ENCODE peak calls at places on chromosome 19, in nine cellular contexts. One of them, this sample, is unnamed.
A peak's percentile ranks its signal among the peaks of the same experiment; 100 is the strongest.

GRCh38 chr19:42132030-42132628 is at the start of gene POU2F2:
- DNase-seq in A673: no peak
- DNase-seq in body of pancreas: no peak
- DNase-seq in CD4-positive, alpha-beta memory T cell: peak; percentile 86
- DNase-seq in H1: no peak
- DNase-seq in mammary epithelial cell: no peak
- DNase-seq in mesendoderm: peak; percentile 37
- DNase-seq in neuronal stem cell: no peak
- DNase-seq in thyroid gland: peak; percentile 13
- DNase-seq in this sample: peak; percentile 30

GRCh38 chr19:10981496-10981895 is 20.7 kb downstream of the SMARCA4 start:
- DNase-seq in body of pancreas: no peak
- DNase-seq in A673: no peak
- DNase-seq in H1: no peak
- DNase-seq in mesendoderm: peak; percentile 66
- DNase-seq in mammary epithelial cell: no peak
- DNase-seq in CD4-positive, alpha-beta memory T cell: no peak
- DNase-seq in neuronal stem cell: no peak
- DNase-seq in thyroid gland: no peak
- DNase-seq in this sample: no peak

GRCh38 chr19:11560404-11560988 is 1.5 kb upstream of the ELOF1 start:
- DNase-seq in H1: no peak
- DNase-seq in thyroid gland: peak; percentile 27
- DNase-seq in A673: peak; percentile 92
- DNase-seq in body of pancreas: peak; percentile 50
- DNase-seq in mesendoderm: peak; percentile 89
- DNase-seq in neuronal stem cell: peak; percentile 69
- DNase-seq in CD4-positive, alpha-beta memory T cell: peak; percentile 66
- DNase-seq in mammary epithelial cell: peak; percentile 39
- DNase-seq in this sample: peak; percentile 51

GRCh38 chr19:42850981-42851717 is 28.4 kb downstream of the PSG1 start:
- DNase-seq in A673: peak; percentile 11
- DNase-seq in body of pancreas: peak; percentile 14
- DNase-seq in H1: no peak
- DNase-seq in mammary epithelial cell: peak; percentile 90
- DNase-seq in mesendoderm: no peak
- DNase-seq in thyroid gland: peak; percentile 5
- DNase-seq in CD4-positive, alpha-beta memory T cell: no peak
- DNase-seq in neuronal stem cell: no peak
- DNase-seq in this sample: no peak

GRCh38 chr19:9936151-9937000 is at the start of gene OLFM2:
- DNase-seq in neuronal stem cell: peak; percentile 63
- DNase-seq in CD4-positive, alpha-beta memory T cell: no peak
- DNase-seq in H1: no peak
- DNase-seq in mammary epithelial cell: no peak
- DNase-seq in thyroid gland: peak; percentile 71
- DNase-seq in body of pancreas: peak; percentile 30
- DNase-seq in A673: peak; percentile 80
- DNase-seq in mesendoderm: peak; percentile 53
- DNase-seq in this sample: no peak

GRCh38 chr19:47109541-47110375 is 3.8 kb downstream of the ZC3H4 start:
- DNase-seq in neuronal stem cell: no peak
- DNase-seq in H1: no peak
- DNase-seq in A673: peak; percentile 63
- DNase-seq in thyroid gland: no peak
- DNase-seq in body of pancreas: no peak
- DNase-seq in CD4-positive, alpha-beta memory T cell: peak; percentile 47
- DNase-seq in mesendoderm: peak; percentile 60
- DNase-seq in mammary epithelial cell: peak; percentile 50
- DNase-seq in this sample: no peak

GRCh38 chr19:11767633-11768133 is 883 bp downstream of the ZNF441 start:
- DNase-seq in H1: no peak
- DNase-seq in neuronal stem cell: no peak
- DNase-seq in mammary epithelial cell: peak; percentile 31
- DNase-seq in mesendoderm: peak; percentile 6
- DNase-seq in body of pancreas: peak; percentile 69
- DNase-seq in thyroid gland: peak; percentile 42
- DNase-seq in CD4-positive, alpha-beta memory T cell: no peak
- DNase-seq in A673: peak; percentile 5
- DNase-seq in this sample: peak; percentile 48

GRCh38 chr19:2083174-2083854 is 12.8 kb downstream of the MOB3A start:
- DNase-seq in H1: no peak
- DNase-seq in thyroid gland: no peak
- DNase-seq in mammary epithelial cell: no peak
- DNase-seq in body of pancreas: no peak
- DNase-seq in CD4-positive, alpha-beta memory T cell: peak; percentile 77
- DNase-seq in neuronal stem cell: no peak
- DNase-seq in A673: no peak
- DNase-seq in mesendoderm: no peak
- DNase-seq in this sample: no peak

GRCh38 chr19:44666852-44667251 is 4.4 kb upstream of the CEACAM19 start:
- DNase-seq in mesendoderm: no peak
- DNase-seq in thyroid gland: no peak
- DNase-seq in mammary epithelial cell: no peak
- DNase-seq in body of pancreas: no peak
- DNase-seq in neuronal stem cell: no peak
- DNase-seq in CD4-positive, alpha-beta memory T cell: no peak
- DNase-seq in A673: no peak
- DNase-seq in H1: no peak
- DNase-seq in this sample: no peak

GRCh38 chr19:31974290-31974689 is 371.1 kb upstream of the ZNF507 start:
- DNase-seq in thyroid gland: no peak
- DNase-seq in A673: no peak
- DNase-seq in mammary epithelial cell: no peak
- DNase-seq in H1: no peak
- DNase-seq in CD4-positive, alpha-beta memory T cell: no peak
- DNase-seq in mesendoderm: no peak
- DNase-seq in neuronal stem cell: no peak
- DNase-seq in body of pancreas: no peak
- DNase-seq in this sample: no peak

GRCh38 chr19:11581740-11582139 is 4.3 kb upstream of the ACP5 start:
- DNase-seq in mesendoderm: no peak
- DNase-seq in mammary epithelial cell: no peak
- DNase-seq in A673: no peak
- DNase-seq in H1: no peak
- DNase-seq in neuronal stem cell: no peak
- DNase-seq in body of pancreas: no peak
- DNase-seq in CD4-positive, alpha-beta memory T cell: peak; percentile 29
- DNase-seq in thyroid gland: peak; percentile 17
- DNase-seq in this sample: no peak

GRCh38 chr19:40596608-40597328 is 4.4 kb upstream of the LTBP4 start:
- DNase-seq in thyroid gland: peak; percentile 62
- DNase-seq in body of pancreas: peak; percentile 62
- DNase-seq in neuronal stem cell: no peak
- DNase-seq in mammary epithelial cell: no peak
- DNase-seq in A673: no peak
- DNase-seq in mesendoderm: no peak
- DNase-seq in H1: no peak
- DNase-seq in CD4-positive, alpha-beta memory T cell: no peak
- DNase-seq in this sample: peak; percentile 48

GRCh38 chr19:3224346-3225325 is at the start of gene CELF5:
- DNase-seq in mammary epithelial cell: no peak
- DNase-seq in neuronal stem cell: peak; percentile 67
- DNase-seq in A673: peak; percentile 73
- DNase-seq in body of pancreas: peak; percentile 55
- DNase-seq in H1: no peak
- DNase-seq in CD4-positive, alpha-beta memory T cell: peak; percentile 62
- DNase-seq in thyroid gland: peak; percentile 46
- DNase-seq in mesendoderm: peak; percentile 44
- DNase-seq in this sample: no peak

GRCh38 chr19:23917856-23918255 is 3.2 kb downstream of the ZNF726 start:
- DNase-seq in CD4-positive, alpha-beta memory T cell: no peak
- DNase-seq in H1: no peak
- DNase-seq in mammary epithelial cell: peak; percentile 60
- DNase-seq in neuronal stem cell: no peak
- DNase-seq in mesendoderm: peak; percentile 22
- DNase-seq in thyroid gland: peak; percentile 47
- DNase-seq in body of pancreas: peak; percentile 59
- DNase-seq in A673: no peak
- DNase-seq in this sample: peak; percentile 77

GRCh38 chr19:28400953-28401671 is 811.8 kb downstream of the UQCRFS1 start:
- DNase-seq in A673: no peak
- DNase-seq in thyroid gland: no peak
- DNase-seq in CD4-positive, alpha-beta memory T cell: no peak
- DNase-seq in mammary epithelial cell: no peak
- DNase-seq in mesendoderm: peak; percentile 77
- DNase-seq in neuronal stem cell: no peak
- DNase-seq in H1: no peak
- DNase-seq in body of pancreas: no peak
- DNase-seq in this sample: no peak

GRCh38 chr19:17624314-17624991 is 63.7 kb downstream of the UNC13A start:
- DNase-seq in H1: no peak
- DNase-seq in body of pancreas: no peak
- DNase-seq in mammary epithelial cell: no peak
- DNase-seq in A673: no peak
- DNase-seq in CD4-positive, alpha-beta memory T cell: no peak
- DNase-seq in thyroid gland: no peak
- DNase-seq in mesendoderm: no peak
- DNase-seq in neuronal stem cell: no peak
- DNase-seq in this sample: no peak

GRCh38 chr19:49614096-49614857 is 23.3 kb downstream of the PRR12 start:
- DNase-seq in mesendoderm: no peak
- DNase-seq in body of pancreas: no peak
- DNase-seq in A673: no peak
- DNase-seq in CD4-positive, alpha-beta memory T cell: no peak
- DNase-seq in thyroid gland: no peak
- DNase-seq in mammary epithelial cell: peak; percentile 69
- DNase-seq in neuronal stem cell: no peak
- DNase-seq in H1: no peak
- DNase-seq in this sample: no peak

GRCh38 chr19:33236696-33237390 is 11.2 kb upstream of the SLC7A10 start:
- DNase-seq in CD4-positive, alpha-beta memory T cell: no peak
- DNase-seq in body of pancreas: no peak
- DNase-seq in mesendoderm: no peak
- DNase-seq in mammary epithelial cell: no peak
- DNase-seq in A673: no peak
- DNase-seq in thyroid gland: no peak
- DNase-seq in neuronal stem cell: no peak
- DNase-seq in H1: no peak
- DNase-seq in this sample: no peak

GRCh38 chr19:995051-995827 is 5.0 kb upstream of the GRIN3B start:
- DNase-seq in body of pancreas: peak; percentile 61
- DNase-seq in H1: no peak
- DNase-seq in mammary epithelial cell: no peak
- DNase-seq in mesendoderm: no peak
- DNase-seq in A673: no peak
- DNase-seq in thyroid gland: peak; percentile 88
- DNase-seq in CD4-positive, alpha-beta memory T cell: no peak
- DNase-seq in neuronal stem cell: no peak
- DNase-seq in this sample: peak; percentile 59

GRCh38 chr19:491146-491741 is 5.0 kb upstream of the MADCAM1 start:
- DNase-seq in thyroid gland: no peak
- DNase-seq in mesendoderm: peak; percentile 36
- DNase-seq in neuronal stem cell: no peak
- DNase-seq in H1: no peak
- DNase-seq in CD4-positive, alpha-beta memory T cell: no peak
- DNase-seq in body of pancreas: no peak
- DNase-seq in mammary epithelial cell: no peak
- DNase-seq in A673: no peak
- DNase-seq in this sample: no peak

GRCh38 chr19:58182577-58182988 is 278 bp upstream of the ZNF274 start:
- DNase-seq in mammary epithelial cell: peak; percentile 7
- DNase-seq in neuronal stem cell: no peak
- DNase-seq in thyroid gland: no peak
- DNase-seq in A673: peak; percentile 90
- DNase-seq in H1: no peak
- DNase-seq in body of pancreas: no peak
- DNase-seq in CD4-positive, alpha-beta memory T cell: no peak
- DNase-seq in mesendoderm: no peak
- DNase-seq in this sample: no peak

GRCh38 chr19:49847731-49848696 is 2.9 kb upstream of the PTOV1 start:
- DNase-seq in A673: peak; percentile 79
- DNase-seq in CD4-positive, alpha-beta memory T cell: no peak
- DNase-seq in body of pancreas: no peak
- DNase-seq in H1: no peak
- DNase-seq in mesendoderm: no peak
- DNase-seq in thyroid gland: no peak
- DNase-seq in mammary epithelial cell: peak; percentile 81
- DNase-seq in neuronal stem cell: no peak
- DNase-seq in this sample: no peak

GRCh38 chr19:34778342-34778741 is 5.3 kb upstream of the ZNF599 start:
- DNase-seq in neuronal stem cell: no peak
- DNase-seq in thyroid gland: no peak
- DNase-seq in CD4-positive, alpha-beta memory T cell: no peak
- DNase-seq in body of pancreas: no peak
- DNase-seq in mesendoderm: no peak
- DNase-seq in mammary epithelial cell: no peak
- DNase-seq in H1: no peak
- DNase-seq in A673: no peak
- DNase-seq in this sample: no peak
- H3K4me3 ChIP-seq in neuronal stem cell: no peak overlapping the region
- H3K4me3 ChIP-seq in thyroid gland: no peak overlapping the region
- H3K4me3 ChIP-seq in CD4-positive, alpha-beta memory T cell: no peak overlapping the region
- H3K4me3 ChIP-seq in body of pancreas: no peak overlapping the region
- H3K4me3 ChIP-seq in mesendoderm: no peak overlapping the region
- H3K4me3 ChIP-seq in mammary epithelial cell: no peak overlapping the region
- H3K4me3 ChIP-seq in H1: no peak overlapping the region
- H3K4me3 ChIP-seq in A673: no peak overlapping the region
- H3K4me3 ChIP-seq in this sample: no peak overlapping the region

GRCh38 chr19:18659281-18660050 is 22.6 kb downstream of the KLHL26 start:
- DNase-seq in body of pancreas: no peak
- DNase-seq in H1: no peak
- DNase-seq in mesendoderm: no peak
- DNase-seq in neuronal stem cell: no peak
- DNase-seq in A673: peak; percentile 29
- DNase-seq in CD4-positive, alpha-beta memory T cell: no peak
- DNase-seq in mammary epithelial cell: no peak
- DNase-seq in thyroid gland: no peak
- DNase-seq in this sample: no peak
- H3K27ac ChIP-seq in body of pancreas: peak overlapping the region; percentile 73
- H3K27ac ChIP-seq in H1: no peak overlapping the region
- H3K27ac ChIP-seq in mesendoderm: no peak overlapping the region
- H3K27ac ChIP-seq in neuronal stem cell: no peak overlapping the region
- H3K27ac ChIP-seq in A673: peak overlapping the region; percentile 57
- H3K27ac ChIP-seq in CD4-positive, alpha-beta memory T cell: no peak overlapping the region
- H3K27ac ChIP-seq in mammary epithelial cell: no peak overlapping the region
- H3K27ac ChIP-seq in thyroid gland: peak overlapping the region; percentile 77
- H3K27ac ChIP-seq in this sample: peak overlapping the region; percentile 62

GRCh38 chr19:19234220-19234816 is 22.6 kb downstream of the NCAN start:
- DNase-seq in H1: no peak
- DNase-seq in body of pancreas: no peak
- DNase-seq in mammary epithelial cell: no peak
- DNase-seq in A673: no peak
- DNase-seq in CD4-positive, alpha-beta memory T cell: no peak
- DNase-seq in mesendoderm: no peak
- DNase-seq in neuronal stem cell: no peak
- DNase-seq in thyroid gland: no peak
- DNase-seq in this sample: no peak
- H3K4me3 ChIP-seq in H1: no peak overlapping the region
- H3K4me3 ChIP-seq in body of pancreas: no peak overlapping the region
- H3K4me3 ChIP-seq in mammary epithelial cell: no peak overlapping the region
- H3K4me3 ChIP-seq in A673: no peak overlapping the region
- H3K4me3 ChIP-seq in CD4-positive, alpha-beta memory T cell: no peak overlapping the region
- H3K4me3 ChIP-seq in mesendoderm: no peak overlapping the region
- H3K4me3 ChIP-seq in neuronal stem cell: no peak overlapping the region
- H3K4me3 ChIP-seq in thyroid gland: no peak overlapping the region
- H3K4me3 ChIP-seq in this sample: no peak overlapping the region

DNA sequence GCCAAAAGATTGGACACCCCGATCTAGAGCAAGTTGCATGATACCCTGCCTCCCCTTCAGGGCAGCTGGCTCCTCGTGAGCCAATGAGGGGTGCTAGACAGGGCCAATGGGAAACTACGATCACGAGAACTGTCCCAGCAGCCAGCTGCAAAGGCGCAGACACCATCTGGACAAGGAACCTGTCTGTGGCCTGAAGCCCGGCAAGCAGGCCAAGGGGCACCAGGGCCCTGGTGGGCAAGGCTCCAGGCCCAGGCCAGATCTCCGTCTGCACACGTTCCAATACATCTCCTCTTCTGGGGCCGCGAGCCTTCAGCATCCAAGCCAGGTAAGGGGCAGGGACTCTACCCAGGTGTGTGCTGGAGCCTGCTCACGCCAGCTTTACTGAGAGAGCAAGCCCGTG is 20.2 kb downstream of the MED26 start:
- DNase-seq in CD4-positive, alpha-beta memory T cell: no peak
- DNase-seq in mammary epithelial cell: no peak
- DNase-seq in H1: no peak
- DNase-seq in thyroid gland: no peak
- DNase-seq in body of pancreas: no peak
- DNase-seq in A673: no peak
- DNase-seq in mesendoderm: no peak
- DNase-seq in neuronal stem cell: no peak
- DNase-seq in this sample: no peak
- H3K27ac ChIP-seq in CD4-positive, alpha-beta memory T cell: no peak overlapping the region
- H3K27ac ChIP-seq in mammary epithelial cell: no peak overlapping the region
- H3K27ac ChIP-seq in H1: no peak overlapping the region
- H3K27ac ChIP-seq in thyroid gland: no peak overlapping the region
- H3K27ac ChIP-seq in body of pancreas: peak overlapping the region; percentile 92
- H3K27ac ChIP-seq in A673: no peak overlapping the region
- H3K27ac ChIP-seq in mesendoderm: no peak overlapping the region
- H3K27ac ChIP-seq in neuronal stem cell: no peak overlapping the region
- H3K27ac ChIP-seq in this sample: peak overlapping the region; percentile 68

This sample was measured in lung.